ENCODE peak calls at places on chromosome 9, in eight cellular contexts. One of them, this sample, is unnamed.

GRCh38 chr9:88605500-88606172 is 70.7 kb downstream of the NXNL2 start:
- DNase-seq in Kasumi-1: no peak
- DNase-seq in osteocyte: no peak
- DNase-seq in iris pigment epithelial cell: peak
- DNase-seq in DMS153: no peak
- DNase-seq in GM13976: no peak
- DNase-seq in GM23248: peak
- DNase-seq in fibroblast of gingiva: peak
- DNase-seq in this sample: no peak

GRCh38 chr9:106613250-106613737 is 249.7 kb upstream of the ZNF462 start:
- DNase-seq in Kasumi-1: no peak
- DNase-seq in osteocyte: no peak
- DNase-seq in iris pigment epithelial cell: no peak
- DNase-seq in DMS153: peak
- DNase-seq in GM13976: no peak
- DNase-seq in GM23248: no peak
- DNase-seq in fibroblast of gingiva: no peak
- DNase-seq in this sample: no peak

GRCh38 chr9:21465859-21466518 is 16.1 kb downstream of the IFNE start:
- DNase-seq in Kasumi-1: peak
- DNase-seq in osteocyte: no peak
- DNase-seq in iris pigment epithelial cell: peak
- DNase-seq in DMS153: peak
- DNase-seq in GM13976: peak
- DNase-seq in GM23248: peak
- DNase-seq in fibroblast of gingiva: peak
- DNase-seq in this sample: no peak

GRCh38 chr9:71036501-71036900 is 84.9 kb downstream of the TRPM3 start:
- DNase-seq in Kasumi-1: no peak
- DNase-seq in osteocyte: no peak
- DNase-seq in iris pigment epithelial cell: peak
- DNase-seq in DMS153: no peak
- DNase-seq in GM13976: no peak
- DNase-seq in GM23248: no peak
- DNase-seq in fibroblast of gingiva: peak
- DNase-seq in this sample: no peak

GRCh38 chr9:17625644-17626388 is 47.0 kb downstream of the SH3GL2 start:
- DNase-seq in Kasumi-1: no peak
- DNase-seq in osteocyte: no peak
- DNase-seq in iris pigment epithelial cell: peak
- DNase-seq in DMS153: peak
- DNase-seq in GM13976: no peak
- DNase-seq in GM23248: no peak
- DNase-seq in fibroblast of gingiva: no peak
- DNase-seq in this sample: no peak

GRCh38 chr9:68979538-68980314 is 34.2 kb downstream of the PRKACG start:
- DNase-seq in Kasumi-1: peak
- DNase-seq in osteocyte: no peak
- DNase-seq in iris pigment epithelial cell: no peak
- DNase-seq in DMS153: peak
- DNase-seq in GM13976: no peak
- DNase-seq in GM23248: no peak
- DNase-seq in fibroblast of gingiva: no peak
- DNase-seq in this sample: no peak

GRCh38 chr9:131738838-131739191 is 1.1 kb downstream of the RAPGEF1 start:
- DNase-seq in Kasumi-1: no peak
- DNase-seq in osteocyte: no peak
- DNase-seq in iris pigment epithelial cell: no peak
- DNase-seq in DMS153: no peak
- DNase-seq in GM13976: no peak
- DNase-seq in GM23248: peak
- DNase-seq in fibroblast of gingiva: no peak
- DNase-seq in this sample: no peak

GRCh38 chr9:36867672-36868471 is 166.2 kb downstream of the PAX5 start:
- DNase-seq in Kasumi-1: no peak
- DNase-seq in osteocyte: no peak
- DNase-seq in iris pigment epithelial cell: no peak
- DNase-seq in DMS153: peak
- DNase-seq in GM13976: no peak
- DNase-seq in GM23248: no peak
- DNase-seq in fibroblast of gingiva: no peak
- DNase-seq in this sample: no peak

GRCh38 chr9:124355941-124356744 is 59.1 kb downstream of the PSMB7 start:
- DNase-seq in Kasumi-1: no peak
- DNase-seq in osteocyte: no peak
- DNase-seq in iris pigment epithelial cell: no peak
- DNase-seq in DMS153: no peak
- DNase-seq in GM13976: no peak
- DNase-seq in GM23248: no peak
- DNase-seq in fibroblast of gingiva: no peak
- DNase-seq in this sample: no peak

GRCh38 chr9:136955943-136956335 is 3.9 kb downstream of the LCN12 start:
- DNase-seq in Kasumi-1: no peak
- DNase-seq in osteocyte: no peak
- DNase-seq in iris pigment epithelial cell: no peak
- DNase-seq in DMS153: no peak
- DNase-seq in GM13976: no peak
- DNase-seq in GM23248: no peak
- DNase-seq in fibroblast of gingiva: no peak
- DNase-seq in this sample: no peak

GRCh38 chr9:21778300-21778699 is 24.1 kb upstream of the MTAP start:
- DNase-seq in Kasumi-1: no peak
- DNase-seq in osteocyte: no peak
- DNase-seq in iris pigment epithelial cell: peak
- DNase-seq in DMS153: no peak
- DNase-seq in GM13976: no peak
- DNase-seq in GM23248: peak
- DNase-seq in fibroblast of gingiva: peak
- DNase-seq in this sample: no peak

GRCh38 chr9:24416136-24416535 is 129.6 kb downstream of the IZUMO3 start:
- DNase-seq in Kasumi-1: no peak
- DNase-seq in osteocyte: no peak
- DNase-seq in iris pigment epithelial cell: no peak
- DNase-seq in DMS153: no peak
- DNase-seq in GM13976: no peak
- DNase-seq in GM23248: no peak
- DNase-seq in fibroblast of gingiva: no peak
- DNase-seq in this sample: no peak

GRCh38 chr9:88748566-88749238 is 213.7 kb downstream of the NXNL2 start:
- DNase-seq in Kasumi-1: no peak
- DNase-seq in osteocyte: no peak
- DNase-seq in iris pigment epithelial cell: peak
- DNase-seq in DMS153: no peak
- DNase-seq in GM13976: no peak
- DNase-seq in GM23248: peak
- DNase-seq in fibroblast of gingiva: peak
- DNase-seq in this sample: no peak

GRCh38 chr9:129400971-129401622 is 219.8 kb downstream of the C9orf50 start:
- DNase-seq in Kasumi-1: no peak
- DNase-seq in osteocyte: no peak
- DNase-seq in iris pigment epithelial cell: no peak
- DNase-seq in DMS153: no peak
- DNase-seq in GM13976: no peak
- DNase-seq in GM23248: no peak
- DNase-seq in fibroblast of gingiva: no peak
- DNase-seq in this sample: no peak

GRCh38 chr9:100473271-100474081 is 527 bp downstream of the TMEFF1 start:
- DNase-seq in Kasumi-1: peak
- DNase-seq in osteocyte: peak
- DNase-seq in iris pigment epithelial cell: peak
- DNase-seq in DMS153: no peak
- DNase-seq in GM13976: peak
- DNase-seq in GM23248: peak
- DNase-seq in fibroblast of gingiva: peak
- DNase-seq in this sample: no peak

GRCh38 chr9:112051812-112052211 is 123.3 kb downstream of the SUSD1 start:
- DNase-seq in Kasumi-1: no peak
- DNase-seq in osteocyte: no peak
- DNase-seq in iris pigment epithelial cell: no peak
- DNase-seq in DMS153: no peak
- DNase-seq in GM13976: no peak
- DNase-seq in GM23248: peak
- DNase-seq in fibroblast of gingiva: peak
- DNase-seq in this sample: no peak

GRCh38 chr9:71506821-71507220 is 261.5 kb downstream of the CEMIP2 start:
- DNase-seq in Kasumi-1: no peak
- DNase-seq in osteocyte: no peak
- DNase-seq in iris pigment epithelial cell: peak
- DNase-seq in DMS153: no peak
- DNase-seq in GM13976: no peak
- DNase-seq in GM23248: peak
- DNase-seq in fibroblast of gingiva: peak
- DNase-seq in this sample: no peak

GRCh38 chr9:120480707-120481106 is 99.3 kb downstream of the CDK5RAP2 start:
- DNase-seq in Kasumi-1: no peak
- DNase-seq in osteocyte: no peak
- DNase-seq in iris pigment epithelial cell: peak
- DNase-seq in DMS153: peak
- DNase-seq in GM13976: no peak
- DNase-seq in GM23248: peak
- DNase-seq in fibroblast of gingiva: peak
- DNase-seq in this sample: no peak

GRCh38 chr9:131590907-131591844 is 45.9 kb downstream of the PRRT1B start:
- DNase-seq in Kasumi-1: peak
- DNase-seq in osteocyte: peak
- DNase-seq in iris pigment epithelial cell: peak
- DNase-seq in DMS153: peak
- DNase-seq in GM13976: peak
- DNase-seq in GM23248: peak
- DNase-seq in fibroblast of gingiva: peak
- DNase-seq in this sample: no peak

GRCh38 chr9:120742951-120743416 is 28.7 kb upstream of the MEGF9 start:
- DNase-seq in Kasumi-1: peak
- DNase-seq in osteocyte: no peak
- DNase-seq in iris pigment epithelial cell: peak
- DNase-seq in DMS153: peak
- DNase-seq in GM13976: peak
- DNase-seq in GM23248: peak
- DNase-seq in fibroblast of gingiva: no peak
- DNase-seq in this sample: no peak

GRCh38 chr9:136352682-136353081 is 10.9 kb downstream of the DNLZ start:
- DNase-seq in Kasumi-1: no peak
- DNase-seq in osteocyte: no peak
- DNase-seq in iris pigment epithelial cell: no peak
- DNase-seq in DMS153: no peak
- DNase-seq in GM13976: no peak
- DNase-seq in GM23248: no peak
- DNase-seq in fibroblast of gingiva: no peak
- DNase-seq in this sample: no peak

GRCh38 chr9:124818431-124819281 is 34.6 kb upstream of the WDR38 start:
- DNase-seq in Kasumi-1: no peak
- DNase-seq in osteocyte: no peak
- DNase-seq in iris pigment epithelial cell: peak
- DNase-seq in DMS153: peak
- DNase-seq in GM13976: no peak
- DNase-seq in GM23248: peak
- DNase-seq in fibroblast of gingiva: no peak
- DNase-seq in this sample: no peak